ENCODE peak calls at places on chromosome 22, in four cellular contexts. L is right atrium auricular region, S is HAP-1, G is cardiac muscle cell. R is an unnamed sample.

GRCh38 chr22:37218771-37219411 is 6.6 kb upstream of the SSTR3 start:
- DNase-seq in L (no peak), S (no peak), G (no peak), R (no peak)

GRCh38 chr22:37568448-37569008 is 8.2 kb downstream of the CDC42EP1 start:
- DNase-seq in L (no peak), S (no peak), G (no peak), R (no peak)

GRCh38 chr22:39956932-39957664 is 3.1 kb upstream of the TMA7B start:
- DNase-seq in L (no peak), S (no peak), G (no peak), R (no peak)

GRCh38 chr22:27918351-27919221 is 470 bp downstream of the PITPNB start:
- DNase-seq in L (peak; percentile 59), S (peak; percentile 12), G (peak; percentile 75), R (peak; percentile 31)

GRCh38 chr22:41193829-41194228 is 11.3 kb upstream of the L3MBTL2 start:
- DNase-seq in L (no peak), S (no peak), G (no peak), R (no peak)

GRCh38 chr22:39999144-39999757 is 4.5 kb downstream of the FAM83F start:
- DNase-seq in L (no peak), S (no peak), G (no peak), R (no peak)

GRCh38 chr22:37640591-37641250 is 1.3 kb downstream of the SH3BP1 start:
- DNase-seq in L (no peak), S (no peak), G (no peak), R (no peak)

GRCh38 chr22:20244744-20245576 is 23.2 kb downstream of the RTN4R start:
- DNase-seq in L (no peak), S (no peak), G (no peak), R (peak; percentile 57)

GRCh38 chr22:25062378-25063095 is 110.0 kb downstream of the KIAA1671 start:
- DNase-seq in L (no peak), S (no peak), G (no peak), R (peak; percentile 78)

GRCh38 chr22:42673898-42674390 is 24.8 kb upstream of the CYB5R3 start:
- DNase-seq in L (no peak), S (no peak), G (no peak), R (no peak)

GRCh38 chr22:38257170-38257569 is 15.6 kb downstream of the TMEM184B start:
- DNase-seq in L (no peak), S (no peak), G (no peak), R (no peak)

GRCh38 chr22:38657248-38657909 is 941 bp downstream of the CBY1 start:
- DNase-seq in L (no peak), S (no peak), G (peak; percentile 29), R (no peak)

GRCh38 chr22:24694971-24695928 is 79.3 kb downstream of the PIWIL3 start:
- DNase-seq in L (no peak), S (no peak), G (no peak), R (no peak)

GRCh38 chr22:20003304-20003703 is 13.3 kb downstream of the ARVCF start:
- DNase-seq in L (no peak), S (no peak), G (no peak), R (no peak)

GRCh38 chr22:43481528-43482309 is 69.9 kb downstream of the MPPED1 start:
- DNase-seq in L (no peak), S (no peak), G (peak; percentile 10), R (no peak)

GRCh38 chr22:45248832-45249561 is 8.3 kb upstream of the KIAA0930 start:
- DNase-seq in L (no peak), S (no peak), G (no peak), R (no peak)

GRCh38 chr22:30574095-30574981 is at the start of gene GAL3ST1:
- DNase-seq in L (no peak), S (no peak), G (peak; percentile 53), R (no peak)

GRCh38 chr22:33776491-33776890 is 143.8 kb downstream of the LARGE1 start:
- DNase-seq in L (no peak), S (no peak), G (no peak), R (no peak)

GRCh38 chr22:36870250-36870649 is 9.4 kb downstream of the NCF4 start:
- DNase-seq in L (no peak), S (no peak), G (no peak), R (no peak)

GRCh38 chr22:42275176-42275575 is 4.7 kb upstream of the TCF20 start:
- DNase-seq in L (no peak), S (no peak), G (no peak), R (no peak)

GRCh38 chr22:32850157-32850556 is 48.7 kb downstream of the TIMP3 start:
- DNase-seq in L (no peak), S (no peak), G (no peak), R (no peak)

GRCh38 chr22:19641254-19641982 is 72.9 kb upstream of the SEPTIN5 start:
- DNase-seq in L (no peak), S (no peak), G (peak; percentile 72), R (no peak)

GRCh38 chr22:38873469-38874411 is 1.7 kb upstream of the CBX6 start:
- DNase-seq in L (peak; percentile 56), S (no peak), G (no peak), R (no peak)

GRCh38 chr22:42621505-42622002 is 6.9 kb upstream of the POLDIP3 start:
- DNase-seq in L (peak; percentile 76), S (peak; percentile 76), G (peak; percentile 83), R (peak; percentile 63)

GRCh38 chr22:50396751-50397370 is 53.7 kb downstream of the PPP6R2 start:
- DNase-seq in L (no peak), S (no peak), G (no peak), R (no peak)

GRCh38 chr22:32202539-32203180 is 2.2 kb downstream of the RFPL2 start:
- DNase-seq in L (no peak), S (peak; percentile 5), G (peak; percentile 78), R (no peak)

GRCh38 chr22:37092997-37093396 is 16.5 kb downstream of the TMPRSS6 start:
- DNase-seq in L (no peak), S (no peak), G (no peak), R (no peak)

GRCh38 chr22:45318168-45318557 is 8.4 kb downstream of the FAM118A start:
- DNase-seq in L (peak; percentile 92), S (no peak), G (peak; percentile 44), R (peak; percentile 96)

GRCh38 chr22:37381489-37381888 is 45.8 kb downstream of the ELFN2 start:
- DNase-seq in L (no peak), S (no peak), G (no peak), R (no peak)

GRCh38 chr22:40112595-40112994 is 65.1 kb upstream of the TNRC6B start:
- DNase-seq in L (no peak), S (no peak), G (no peak), R (no peak)

GRCh38 chr22:41917906-41918791 is 3.3 kb upstream of the SHISA8 start:
- DNase-seq in L (no peak), S (no peak), G (no peak), R (no peak)

DNA sequence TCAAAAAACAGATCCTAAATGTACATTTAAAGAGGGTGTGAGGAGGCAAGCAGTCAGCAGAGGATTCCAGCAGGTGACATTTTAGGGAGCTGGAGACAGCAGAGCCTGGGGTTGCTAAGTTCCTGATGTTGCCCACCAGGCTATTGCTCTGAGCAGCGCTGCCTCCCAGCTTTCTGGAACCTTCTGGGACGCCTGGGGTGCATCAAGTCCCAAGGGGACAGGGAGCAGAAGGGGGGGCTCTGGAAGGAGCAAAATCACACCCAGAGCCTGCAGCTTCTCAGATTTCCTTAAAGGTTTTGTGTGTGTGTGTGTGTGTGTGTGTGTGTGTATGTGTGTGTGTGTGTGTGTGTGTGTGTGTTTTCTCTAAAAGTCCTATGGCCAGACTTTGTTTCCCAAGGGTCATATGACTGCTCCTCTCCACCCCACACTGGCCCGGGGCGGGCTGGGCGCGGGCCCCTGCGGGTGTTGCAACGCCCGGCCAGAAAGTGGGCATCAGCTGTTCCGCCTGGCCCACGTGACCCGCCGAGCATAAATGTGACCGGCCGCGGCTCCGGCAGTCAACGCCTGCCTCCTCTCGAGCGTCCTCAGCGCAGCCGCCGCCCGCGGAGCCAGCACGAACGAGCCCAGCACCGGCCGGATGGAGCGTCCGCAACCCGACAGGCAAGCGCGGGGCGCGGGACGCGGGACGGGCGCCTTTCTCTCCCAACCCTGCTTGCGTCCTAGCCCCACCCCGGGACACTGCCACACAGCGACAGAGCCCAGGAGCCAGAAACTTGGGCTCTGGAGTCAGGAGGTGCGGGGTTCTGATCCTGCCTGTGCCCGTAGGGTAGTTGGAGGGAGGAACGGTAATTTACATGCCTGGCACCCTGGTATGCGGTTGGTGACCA is at the start of gene HMOX1:
- DNase-seq in L (peak; percentile 97), S (peak; percentile 72), G (peak; percentile 91), R (peak; percentile 25)
- H3K4me3 ChIP-seq in L (peak within 1 kb of the TSS; percentile 51), S (peak within 1 kb of the TSS; percentile 50), G (peak within 1 kb of the TSS; percentile 43), R (no peak within 1 kb of the TSS)

DNA sequence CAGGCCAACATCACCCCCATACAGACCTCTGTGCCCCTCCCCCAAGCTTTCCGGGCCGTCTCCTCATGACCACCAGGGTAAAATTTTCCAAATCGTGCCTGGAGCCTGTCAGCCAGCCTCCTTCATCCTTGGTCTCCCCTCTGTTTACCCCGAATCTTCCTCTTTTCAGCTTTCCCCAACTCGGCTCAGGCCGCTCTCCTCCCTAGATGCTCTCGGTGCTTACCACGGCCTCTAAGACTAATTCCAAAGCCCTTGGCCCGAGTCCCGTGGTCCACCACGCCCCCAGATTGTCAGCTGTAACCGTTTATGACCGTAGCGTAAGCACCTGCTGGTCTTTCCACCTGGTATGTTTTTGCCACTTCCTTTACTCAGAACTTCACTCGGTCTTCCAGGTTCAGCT is 1.4 kb downstream of the RASL10A start:
- DNase-seq in L (no peak), S (no peak), G (no peak), R (no peak)
- H3K4me1 ChIP-seq in L (peaks cover 68% of the 10 kb centered on the region), S (no peaks in the 10 kb centered on the region), G (peaks cover 4% of the 10 kb centered on the region), R (no peaks in the 10 kb centered on the region)

DNA sequence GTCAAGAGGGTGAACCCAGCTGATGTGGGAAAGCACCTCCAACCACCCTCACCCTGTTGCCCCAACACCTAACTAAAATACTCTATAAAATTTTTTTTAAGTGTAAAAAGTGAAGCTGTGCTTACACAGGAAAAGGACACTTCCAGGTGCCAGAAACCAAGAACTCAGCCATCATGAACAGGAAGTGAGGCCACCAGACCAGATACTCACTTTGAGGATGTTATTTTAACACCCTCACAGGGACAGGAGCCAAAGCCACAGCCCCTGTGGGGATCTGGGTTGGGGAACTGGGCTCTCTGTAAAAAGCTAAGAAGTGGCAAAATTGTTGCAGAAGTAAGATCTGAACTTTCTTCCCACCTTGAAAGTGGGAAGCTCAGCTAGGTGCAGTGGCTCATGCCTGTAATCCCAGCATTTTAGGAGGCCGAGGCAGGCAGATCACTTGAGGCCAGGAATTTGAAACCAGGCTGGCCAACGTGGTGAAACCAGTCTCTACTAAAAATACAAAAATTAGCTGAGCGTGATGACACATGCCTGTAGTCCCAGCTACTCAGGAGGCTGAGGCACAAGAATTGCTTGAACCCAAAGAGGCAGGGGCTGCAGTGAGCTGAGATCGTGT is 3.8 kb downstream of the RSPH14 start:
- DNase-seq in L (no peak), S (no peak), G (no peak), R (peak; percentile 61)
- H3K4me3 ChIP-seq in L (no peak overlapping the region), S (no peak overlapping the region), G (no peak overlapping the region), R (peak overlapping the region; percentile 44)

DNA sequence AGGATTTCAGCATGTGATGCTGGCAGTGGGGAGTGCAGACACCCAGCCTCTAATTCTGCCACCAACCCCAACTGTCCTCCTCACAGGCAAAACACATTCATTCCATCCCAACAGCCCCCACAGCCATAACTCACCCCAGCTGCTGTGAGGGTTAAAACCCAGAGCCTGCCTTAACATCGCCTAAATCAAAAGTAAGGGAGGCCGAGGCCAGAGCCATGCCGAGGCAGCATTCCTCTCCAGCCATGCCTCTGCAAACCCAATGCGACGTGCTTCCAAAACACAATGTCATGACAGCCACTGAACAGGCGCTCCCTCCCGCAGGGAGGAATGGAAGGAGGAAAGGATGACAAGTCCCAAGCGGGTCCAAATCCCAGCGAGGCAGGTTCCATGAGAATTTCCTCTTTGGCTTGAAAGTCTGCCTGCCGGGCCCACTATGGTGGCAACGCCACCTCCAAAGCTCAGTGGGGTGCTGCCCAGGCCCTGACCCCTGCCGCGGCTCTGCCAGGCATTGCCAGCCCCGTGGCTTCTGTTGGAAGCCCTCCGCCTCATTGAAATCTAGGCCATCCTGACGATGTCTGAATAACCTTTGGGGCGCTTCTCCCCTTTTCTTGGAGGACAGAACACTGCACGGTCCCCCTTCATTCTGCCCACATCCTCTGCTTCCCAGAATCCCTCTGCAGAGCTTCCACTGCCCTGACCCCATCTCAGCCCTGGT is 472.3 kb downstream of the BRD1 start:
- DNase-seq in L (no peak), S (no peak), G (no peak), R (no peak)
- H3K4me1 ChIP-seq in L (no peaks in the 10 kb centered on the region), S (no peaks in the 10 kb centered on the region), G (peaks cover 2% of the 10 kb centered on the region), R (no peaks in the 10 kb centered on the region)